ENCODE peak calls at places on chromosomes 5 and 9, in nine cellular contexts. Z is AG10803; K is Peyer's patch; B is adrenal gland; I is endothelial cell of umbilical vein; O is B cell; E is RWPE2; H is activated CD8-positive, alpha-beta T cell treated with anti-CD3 and anti-CD28 coated beads for 36 hours; G is GM10248. D is an unnamed sample.

GRCh38 chr9:19294219-19294618 is 63.7 kb downstream of the DENND4C start:
- DNase-seq in Z (no peak), K (no peak), B (no peak), I (no peak), O (no peak), E (no peak), H (no peak), G (no peak), D (no peak)

GRCh38 chr9:135969064-135969683 is 8.0 kb upstream of the UBAC1 start:
- DNase-seq in Z (peak; percentile 25), K (no peak), B (no peak), I (peak; percentile 84), O (no peak), E (no peak), H (no peak), G (no peak), D (no peak)

GRCh38 chr5:102760815-102761214 is 5.7 kb downstream of the PAM start:
- DNase-seq in Z (peak; percentile 77), K (no peak), B (no peak), I (peak; percentile 18), O (no peak), E (no peak), H (no peak), G (no peak), D (no peak)

GRCh38 chr5:111122398-111122797 is 30.2 kb downstream of the WDR36 start:
- DNase-seq in Z (no peak), K (no peak), B (no peak), I (no peak), O (no peak), E (no peak), H (no peak), G (no peak), D (no peak)

GRCh38 chr5:96884995-96885394 is 8.7 kb downstream of the ERAP2 start:
- DNase-seq in Z (no peak), K (no peak), B (no peak), I (no peak), O (no peak), E (no peak), H (no peak), G (no peak), D (no peak)

GRCh38 chr5:154757647-154758406 is 2.6 kb downstream of the LARP1 start:
- DNase-seq in Z (peak; percentile 52), K (peak; percentile 62), B (peak; percentile 61), I (peak; percentile 30), O (peak; percentile 31), E (no peak), H (peak; percentile 73), G (no peak), D (no peak)

GRCh38 chr5:59276886-59277514 is 616.5 kb downstream of the PDE4D start:
- DNase-seq in Z (no peak), K (no peak), B (no peak), I (peak; percentile 75), O (no peak), E (no peak), H (no peak), G (no peak), D (no peak)

GRCh38 chr9:128495804-128496417 is 8.6 kb upstream of the GLE1 start:
- DNase-seq in Z (no peak), K (no peak), B (no peak), I (peak; percentile 8), O (no peak), E (no peak), H (no peak), G (no peak), D (peak; percentile 35)

GRCh38 chr9:90365646-90366045 is 277.0 kb downstream of the DIRAS2 start:
- DNase-seq in Z (no peak), K (no peak), B (no peak), I (no peak), O (no peak), E (no peak), H (no peak), G (no peak), D (no peak)

GRCh38 chr5:124670672-124671592 is 75.5 kb downstream of the ZNF608 start:
- DNase-seq in Z (no peak), K (no peak), B (no peak), I (no peak), O (no peak), E (no peak), H (no peak), G (no peak), D (no peak)

GRCh38 chr5:151470440-151470839 is 23.0 kb downstream of the SLC36A1 start:
- DNase-seq in Z (peak; percentile 78), K (no peak), B (no peak), I (no peak), O (no peak), E (no peak), H (no peak), G (no peak), D (no peak)

GRCh38 chr5:136364307-136364706 is 1.0 kb downstream of the TRPC7 start:
- DNase-seq in Z (no peak), K (no peak), B (no peak), I (no peak), O (no peak), E (no peak), H (peak; percentile 8), G (no peak), D (no peak)

GRCh38 chr5:114362977-114363721 is 1.3 kb downstream of the KCNN2 start:
- DNase-seq in Z (no peak), K (no peak), B (peak; percentile 32), I (no peak), O (peak; percentile 21), E (no peak), H (peak; percentile 2), G (peak; percentile 5), D (no peak)

GRCh38 chr9:126419475-126419874 is 92.8 kb downstream of the MVB12B start:
- DNase-seq in Z (no peak), K (no peak), B (no peak), I (no peak), O (no peak), E (no peak), H (no peak), G (no peak), D (no peak)

GRCh38 chr5:132459983-132460834 is 30.4 kb downstream of the IRF1 start:
- DNase-seq in Z (no peak), K (peak; percentile 78), B (no peak), I (no peak), O (no peak), E (peak; percentile 13), H (no peak), G (no peak), D (no peak)
- TF ChIP-seq CTCF in Z (peak; percentile 10), K (peak; percentile 28), B (peak; percentile 25), I (no peak), O (peak; percentile 26), E (no peak), H (no peak), G (no peak), D (peak; percentile 38)

DNA sequence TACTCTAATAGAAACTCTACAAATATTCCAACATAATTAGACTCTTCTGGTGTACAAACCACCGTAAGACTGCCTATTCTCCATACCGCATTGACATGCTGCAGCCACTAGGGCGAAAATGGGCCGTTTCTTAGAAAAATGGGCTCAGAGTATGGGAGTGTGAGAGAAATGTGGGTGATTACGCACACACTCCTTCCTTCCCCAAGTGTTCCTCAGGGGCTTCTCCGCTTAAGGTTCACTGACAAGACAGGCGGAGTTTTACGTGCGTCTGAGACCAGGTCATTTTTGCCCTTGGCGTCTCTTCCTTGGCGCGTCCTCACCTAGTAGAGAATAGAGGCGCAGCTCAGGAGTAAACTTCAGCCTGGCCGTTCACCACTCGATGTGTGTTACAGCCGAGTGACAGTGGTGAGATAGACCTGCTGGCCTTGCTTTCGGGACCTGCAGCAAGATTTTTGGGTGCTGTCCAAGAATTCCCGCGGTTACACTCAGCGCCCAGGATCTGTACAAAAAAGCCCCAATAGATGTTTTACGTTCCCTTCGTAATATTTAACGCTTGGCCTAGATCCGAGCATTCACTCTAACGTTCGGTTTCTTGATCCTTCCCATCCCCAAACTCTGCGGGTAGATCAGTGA is 1.8 kb upstream of the NTRK2 start:
- DNase-seq in Z (no peak), K (no peak), B (no peak), I (peak; percentile 34), O (no peak), E (no peak), H (peak; percentile 5), G (peak; percentile 19), D (no peak)
- TF ChIP-seq CTCF in Z (peak; percentile 58), K (no peak), B (no peak), I (peak; percentile 46), O (no peak), E (no peak), H (no peak), G (peak; percentile 22), D (peak; percentile 75)

GRCh38 chr5:75847561-75848021 is 130.4 kb upstream of the POC5 start:
- DNase-seq in Z (no peak), K (no peak), B (no peak), I (no peak), O (peak; percentile 56), E (no peak), H (no peak), G (peak; percentile 63), D (no peak)

GRCh38 chr5:75844301-75844700 is 127.1 kb upstream of the POC5 start:
- DNase-seq in Z (no peak), K (no peak), B (no peak), I (no peak), O (no peak), E (no peak), H (no peak), G (no peak), D (no peak)

GRCh38 chr5:75843319-75843718 is 126.1 kb upstream of the POC5 start:
- DNase-seq in Z (no peak), K (no peak), B (no peak), I (no peak), O (no peak), E (no peak), H (no peak), G (no peak), D (no peak)

DNA sequence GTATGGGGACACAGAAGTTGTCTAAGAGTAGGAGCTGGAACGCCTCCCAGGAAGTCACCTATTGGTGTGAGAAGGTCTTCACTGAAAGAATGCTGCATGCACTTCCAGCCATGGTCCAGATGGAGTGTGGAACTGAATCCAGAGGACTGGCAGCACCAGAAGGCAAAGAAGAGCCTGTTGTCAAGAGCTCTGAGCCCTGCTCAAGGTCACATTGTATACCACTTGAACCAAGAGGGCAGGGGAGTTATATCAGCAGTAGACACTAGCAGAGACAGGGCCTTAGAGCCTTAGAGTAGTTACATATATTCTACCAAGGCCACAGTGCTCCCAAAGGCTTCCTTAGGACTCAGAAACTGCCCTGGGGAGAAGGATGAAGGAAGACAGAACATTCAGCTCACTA is 130.8 kb upstream of the POC5 start:
- DNase-seq in Z (no peak), K (no peak), B (no peak), I (no peak), O (no peak), E (no peak), H (no peak), G (no peak), D (no peak)
- TF ChIP-seq CTCF in Z (no peak), K (no peak), B (no peak), I (no peak), O (no peak), E (no peak), H (no peak), G (no peak), D (no peak)

DNA sequence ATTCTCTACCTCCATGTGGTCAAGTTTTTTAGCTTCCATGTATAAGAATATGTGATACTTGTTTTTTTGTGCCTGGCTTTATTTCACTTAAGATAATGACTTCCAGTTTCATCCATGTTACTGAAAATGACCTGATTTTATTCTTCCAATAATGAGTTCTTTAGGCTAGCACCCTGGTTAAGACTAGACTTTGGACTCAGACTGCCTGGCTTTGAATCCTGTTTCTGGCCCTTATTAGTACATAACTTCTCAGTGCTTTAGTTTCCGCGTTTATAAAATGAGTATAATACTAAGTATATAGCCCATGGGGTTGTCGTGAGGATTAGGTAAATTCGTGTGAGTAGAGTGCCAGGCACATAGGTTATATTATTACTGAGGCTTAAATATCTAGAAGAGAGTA is 18.5 kb downstream of the KIAA1958 start:
- DNase-seq in Z (no peak), K (no peak), B (no peak), I (no peak), O (no peak), E (no peak), H (no peak), G (no peak), D (no peak)
- TF ChIP-seq CTCF in Z (no peak), K (no peak), B (no peak), I (no peak), O (no peak), E (no peak), H (no peak), G (no peak), D (no peak)